ENCODE peak calls at places on chromosomes 7 and 10, in nine cellular contexts. One of them, this sample, is unnamed.

GRCh38 chr10:72170733-72171132 is 45.1 kb upstream of the ANAPC16 start:
- DNase-seq in H9: no peak
- DNase-seq in tibial artery: no peak
- DNase-seq in WTC11: no peak
- DNase-seq in SK-N-SH: no peak
- DNase-seq in adrenal gland: no peak
- DNase-seq in GM12878: no peak
- DNase-seq in Peyer's patch: no peak
- DNase-seq in cardiac muscle cell: no peak
- DNase-seq in this sample: no peak

GRCh38 chr10:111836586-111836985 is 347.0 kb downstream of the GPAM start:
- DNase-seq in H9: no peak
- DNase-seq in tibial artery: no peak
- DNase-seq in WTC11: no peak
- DNase-seq in SK-N-SH: no peak
- DNase-seq in adrenal gland: no peak
- DNase-seq in GM12878: no peak
- DNase-seq in Peyer's patch: no peak
- DNase-seq in cardiac muscle cell: no peak
- DNase-seq in this sample: no peak

GRCh38 chr10:133058267-133059092 is 29.2 kb upstream of the ADGRA1 start:
- DNase-seq in H9: no peak
- DNase-seq in tibial artery: no peak
- DNase-seq in WTC11: no peak
- DNase-seq in SK-N-SH: no peak
- DNase-seq in adrenal gland: no peak
- DNase-seq in GM12878: no peak
- DNase-seq in Peyer's patch: no peak
- DNase-seq in cardiac muscle cell: no peak
- DNase-seq in this sample: no peak

GRCh38 chr7:84738583-84739150 is 448.2 kb downstream of the SEMA3D start:
- DNase-seq in H9: no peak
- DNase-seq in tibial artery: no peak
- DNase-seq in WTC11: no peak
- DNase-seq in SK-N-SH: no peak
- DNase-seq in adrenal gland: no peak
- DNase-seq in GM12878: no peak
- DNase-seq in Peyer's patch: no peak
- DNase-seq in cardiac muscle cell: no peak
- DNase-seq in this sample: no peak

GRCh38 chr10:110746969-110747608 is 103.0 kb downstream of the RBM20 start:
- DNase-seq in H9: no peak
- DNase-seq in tibial artery: no peak
- DNase-seq in WTC11: no peak
- DNase-seq in SK-N-SH: no peak
- DNase-seq in adrenal gland: no peak
- DNase-seq in GM12878: no peak
- DNase-seq in Peyer's patch: no peak
- DNase-seq in cardiac muscle cell: no peak
- DNase-seq in this sample: no peak

GRCh38 chr10:124345521-124345920 is 73.2 kb downstream of the OAT start:
- DNase-seq in H9: peak; percentile 10
- DNase-seq in tibial artery: no peak
- DNase-seq in WTC11: no peak
- DNase-seq in SK-N-SH: no peak
- DNase-seq in adrenal gland: no peak
- DNase-seq in GM12878: no peak
- DNase-seq in Peyer's patch: peak; percentile 13
- DNase-seq in cardiac muscle cell: no peak
- DNase-seq in this sample: no peak

GRCh38 chr10:76881477-76882220 is 756.0 kb downstream of the KCNMA1 start:
- DNase-seq in H9: no peak
- DNase-seq in tibial artery: no peak
- DNase-seq in WTC11: no peak
- DNase-seq in SK-N-SH: no peak
- DNase-seq in adrenal gland: no peak
- DNase-seq in GM12878: peak; percentile 26
- DNase-seq in Peyer's patch: no peak
- DNase-seq in cardiac muscle cell: no peak
- DNase-seq in this sample: no peak

GRCh38 chr7:98212532-98213041 is 1.3 kb downstream of the BHLHA15 start:
- DNase-seq in H9: peak; percentile 25
- DNase-seq in tibial artery: peak; percentile 18
- DNase-seq in WTC11: peak; percentile 17
- DNase-seq in SK-N-SH: peak; percentile 46
- DNase-seq in adrenal gland: no peak
- DNase-seq in GM12878: no peak
- DNase-seq in Peyer's patch: peak; percentile 42
- DNase-seq in cardiac muscle cell: no peak
- DNase-seq in this sample: peak; percentile 40

GRCh38 chr7:20784311-20785210 is 2.1 kb downstream of the SP8 start:
- DNase-seq in H9: peak; percentile 69
- DNase-seq in tibial artery: no peak
- DNase-seq in WTC11: peak; percentile 65
- DNase-seq in SK-N-SH: peak; percentile 62
- DNase-seq in adrenal gland: no peak
- DNase-seq in GM12878: no peak
- DNase-seq in Peyer's patch: no peak
- DNase-seq in cardiac muscle cell: peak; percentile 44
- DNase-seq in this sample: no peak

GRCh38 chr10:94307046-94307615 is 55.6 kb downstream of the NOC3L start:
- DNase-seq in H9: no peak
- DNase-seq in tibial artery: no peak
- DNase-seq in WTC11: no peak
- DNase-seq in SK-N-SH: no peak
- DNase-seq in adrenal gland: no peak
- DNase-seq in GM12878: no peak
- DNase-seq in Peyer's patch: no peak
- DNase-seq in cardiac muscle cell: no peak
- DNase-seq in this sample: no peak

GRCh38 chr7:142557971-142558582 is 191.2 kb upstream of the PRSS1 start:
- DNase-seq in H9: peak; percentile 70
- DNase-seq in tibial artery: no peak
- DNase-seq in WTC11: peak; percentile 76
- DNase-seq in SK-N-SH: peak; percentile 51
- DNase-seq in adrenal gland: peak; percentile 11
- DNase-seq in GM12878: no peak
- DNase-seq in Peyer's patch: peak; percentile 80
- DNase-seq in cardiac muscle cell: peak; percentile 52
- DNase-seq in this sample: no peak

GRCh38 chr7:47534322-47535032 is 47.4 kb downstream of the TNS3 start:
- DNase-seq in H9: no peak
- DNase-seq in tibial artery: no peak
- DNase-seq in WTC11: no peak
- DNase-seq in SK-N-SH: peak; percentile 51
- DNase-seq in adrenal gland: no peak
- DNase-seq in GM12878: no peak
- DNase-seq in Peyer's patch: no peak
- DNase-seq in cardiac muscle cell: no peak
- DNase-seq in this sample: no peak

GRCh38 chr10:122504551-122504950 is 43.2 kb downstream of the HTRA1 start:
- DNase-seq in H9: no peak
- DNase-seq in tibial artery: peak; percentile 86
- DNase-seq in WTC11: no peak
- DNase-seq in SK-N-SH: peak; percentile 84
- DNase-seq in adrenal gland: peak; percentile 45
- DNase-seq in GM12878: no peak
- DNase-seq in Peyer's patch: peak; percentile 74
- DNase-seq in cardiac muscle cell: no peak
- DNase-seq in this sample: peak; percentile 80
- TF ChIP-seq CTCF in H9: no peak
- TF ChIP-seq CTCF in tibial artery: no peak
- TF ChIP-seq CTCF in WTC11: no peak
- TF ChIP-seq CTCF in SK-N-SH: no peak
- TF ChIP-seq CTCF in adrenal gland: no peak
- TF ChIP-seq CTCF in GM12878: no peak
- TF ChIP-seq CTCF in Peyer's patch: no peak
- TF ChIP-seq CTCF in cardiac muscle cell: no peak
- TF ChIP-seq CTCF in this sample: no peak

DNA sequence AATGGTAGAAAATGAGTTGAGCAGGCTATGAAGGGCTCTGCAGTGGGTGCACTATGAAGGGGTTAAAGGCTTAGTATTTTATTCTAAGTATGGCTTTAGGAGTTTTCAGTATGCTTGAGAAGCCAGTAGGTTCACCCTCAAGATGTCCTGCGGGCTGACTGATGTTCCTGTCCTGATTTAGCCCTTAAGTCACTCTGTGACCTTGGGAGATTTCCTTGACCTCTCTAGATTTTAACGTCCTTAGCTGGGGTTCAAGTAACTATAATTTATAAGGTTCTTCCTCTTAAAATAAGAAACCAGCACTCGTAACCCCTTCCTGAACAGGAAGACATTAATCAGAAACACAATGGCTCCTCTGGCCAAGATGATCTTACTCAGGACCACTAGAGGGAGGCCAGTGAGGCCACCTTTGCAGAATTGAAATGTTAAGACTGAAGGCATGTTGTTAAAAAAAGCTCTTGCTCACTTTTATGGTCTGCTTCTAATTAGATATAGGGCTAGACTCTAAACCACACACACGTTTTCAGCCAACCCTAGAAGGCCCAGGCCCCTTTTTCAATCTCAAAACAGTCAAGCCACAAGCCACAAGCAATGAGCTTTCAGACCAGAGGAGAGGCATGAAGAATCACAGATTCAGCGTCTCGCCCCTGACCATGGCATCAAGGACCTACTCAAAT is 42.0 kb downstream of the CDK1 start:
- DNase-seq in H9: no peak
- DNase-seq in tibial artery: no peak
- DNase-seq in WTC11: no peak
- DNase-seq in SK-N-SH: no peak
- DNase-seq in adrenal gland: no peak
- DNase-seq in GM12878: peak; percentile 24
- DNase-seq in Peyer's patch: no peak
- DNase-seq in cardiac muscle cell: peak; percentile 15
- DNase-seq in this sample: no peak
- TF ChIP-seq CTCF in H9: peak; percentile 63
- TF ChIP-seq CTCF in tibial artery: no peak
- TF ChIP-seq CTCF in WTC11: no peak
- TF ChIP-seq CTCF in SK-N-SH: peak; percentile 58
- TF ChIP-seq CTCF in adrenal gland: peak; percentile 45
- TF ChIP-seq CTCF in GM12878: peak; percentile 37
- TF ChIP-seq CTCF in Peyer's patch: peak; percentile 8
- TF ChIP-seq CTCF in cardiac muscle cell: peak; percentile 48
- TF ChIP-seq CTCF in this sample: no peak

GRCh38 chr7:16785846-16786245 is 19.0 kb downstream of the AGR2 start:
- DNase-seq in H9: no peak
- DNase-seq in tibial artery: no peak
- DNase-seq in WTC11: no peak
- DNase-seq in SK-N-SH: peak; percentile 60
- DNase-seq in adrenal gland: no peak
- DNase-seq in GM12878: no peak
- DNase-seq in Peyer's patch: no peak
- DNase-seq in cardiac muscle cell: no peak
- DNase-seq in this sample: no peak
- TF ChIP-seq CTCF in H9: no peak
- TF ChIP-seq CTCF in tibial artery: no peak
- TF ChIP-seq CTCF in WTC11: no peak
- TF ChIP-seq CTCF in SK-N-SH: no peak
- TF ChIP-seq CTCF in adrenal gland: no peak
- TF ChIP-seq CTCF in GM12878: no peak
- TF ChIP-seq CTCF in Peyer's patch: no peak
- TF ChIP-seq CTCF in cardiac muscle cell: no peak
- TF ChIP-seq CTCF in this sample: no peak

GRCh38 chr7:133796778-133797177 is 330.4 kb upstream of the LRGUK start:
- DNase-seq in H9: no peak
- DNase-seq in tibial artery: no peak
- DNase-seq in WTC11: no peak
- DNase-seq in SK-N-SH: peak; percentile 70
- DNase-seq in adrenal gland: no peak
- DNase-seq in GM12878: no peak
- DNase-seq in Peyer's patch: no peak
- DNase-seq in cardiac muscle cell: no peak
- DNase-seq in this sample: no peak

GRCh38 chr7:133795061-133795460 is 332.1 kb upstream of the LRGUK start:
- DNase-seq in H9: no peak
- DNase-seq in tibial artery: no peak
- DNase-seq in WTC11: no peak
- DNase-seq in SK-N-SH: no peak
- DNase-seq in adrenal gland: no peak
- DNase-seq in GM12878: no peak
- DNase-seq in Peyer's patch: no peak
- DNase-seq in cardiac muscle cell: no peak
- DNase-seq in this sample: no peak

GRCh38 chr7:133797355-133797754 is 329.8 kb upstream of the LRGUK start:
- DNase-seq in H9: no peak
- DNase-seq in tibial artery: no peak
- DNase-seq in WTC11: no peak
- DNase-seq in SK-N-SH: peak; percentile 42
- DNase-seq in adrenal gland: no peak
- DNase-seq in GM12878: no peak
- DNase-seq in Peyer's patch: no peak
- DNase-seq in cardiac muscle cell: no peak
- DNase-seq in this sample: no peak

GRCh38 chr7:133794490-133794889 is 332.6 kb upstream of the LRGUK start:
- DNase-seq in H9: no peak
- DNase-seq in tibial artery: peak; percentile 22
- DNase-seq in WTC11: no peak
- DNase-seq in SK-N-SH: no peak
- DNase-seq in adrenal gland: no peak
- DNase-seq in GM12878: no peak
- DNase-seq in Peyer's patch: no peak
- DNase-seq in cardiac muscle cell: no peak
- DNase-seq in this sample: no peak

DNA sequence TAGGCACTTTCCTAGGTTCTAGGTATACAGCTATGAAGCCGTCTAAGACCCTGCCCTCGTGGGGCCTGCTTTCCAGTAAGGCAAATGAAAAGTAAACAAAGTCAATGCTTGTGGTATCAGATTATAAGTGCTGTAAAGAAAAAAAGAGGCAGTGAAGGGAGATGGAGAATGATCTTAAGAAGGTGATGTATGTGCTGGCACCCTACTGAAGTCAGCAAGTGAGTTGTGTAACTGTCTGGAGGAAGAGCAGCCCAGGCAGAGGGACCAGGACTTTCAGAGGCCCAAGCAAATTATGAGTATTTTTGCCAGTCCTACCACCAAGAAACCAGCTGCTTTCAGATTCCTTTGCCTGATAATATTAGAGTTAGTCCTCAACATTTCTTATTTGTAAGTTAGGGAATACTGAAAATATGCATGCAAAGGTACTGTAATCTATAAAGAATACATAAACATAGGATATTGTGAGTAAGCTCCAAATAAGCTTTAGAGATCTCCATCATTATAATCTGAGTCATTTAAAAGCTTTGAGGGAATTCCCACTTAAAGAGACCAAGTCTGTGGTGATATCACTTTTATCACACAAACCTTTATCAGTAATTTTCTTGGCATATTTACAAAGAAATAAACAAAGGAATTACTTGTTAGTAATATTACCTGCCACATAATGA is 329.2 kb upstream of the LRGUK start:
- DNase-seq in H9: no peak
- DNase-seq in tibial artery: no peak
- DNase-seq in WTC11: no peak
- DNase-seq in SK-N-SH: no peak
- DNase-seq in adrenal gland: no peak
- DNase-seq in GM12878: no peak
- DNase-seq in Peyer's patch: no peak
- DNase-seq in cardiac muscle cell: no peak
- DNase-seq in this sample: no peak
- TF ChIP-seq CTCF in H9: no peak
- TF ChIP-seq CTCF in tibial artery: no peak
- TF ChIP-seq CTCF in WTC11: no peak
- TF ChIP-seq CTCF in SK-N-SH: no peak
- TF ChIP-seq CTCF in adrenal gland: no peak
- TF ChIP-seq CTCF in GM12878: no peak
- TF ChIP-seq CTCF in Peyer's patch: no peak
- TF ChIP-seq CTCF in cardiac muscle cell: no peak
- TF ChIP-seq CTCF in this sample: no peak

This sample was measured in mucosa of descending colon.